ENCODE peak calls at places on chromosomes 5 and 9, in nine cellular contexts. Q is AG10803, U is Peyer's patch, F is mesothelial cell of epicardium, L is A549, Z is HL-60, X is cardiac fibroblast, O is fibroblast of pulmonary artery, T is coronary artery. Y is an unnamed sample.

GRCh38 chr5:161400583-161400982 is 145.9 kb downstream of the GABRB2 start:
- DNase-seq in Z (no peak), L (no peak), Q (no peak), O (no peak), F (no peak), X (no peak), T (no peak), U (no peak), Y (no peak)

GRCh38 chr5:56852228-56853000 is 37.1 kb downstream of the MAP3K1 start:
- DNase-seq in Z (no peak), Q (peak; percentile 20), L (no peak), O (peak; percentile 42), F (no peak), T (no peak), X (peak; percentile 61), U (no peak), Y (no peak)

GRCh38 chr9:2725929-2726328 is 8.6 kb downstream of the KCNV2 start:
- DNase-seq in Q (peak; percentile 67), X (no peak), Z (no peak), O (no peak), T (no peak), U (no peak), L (no peak), F (no peak), Y (no peak)

GRCh38 chr5:132484386-132484715 is 6.2 kb downstream of the IRF1 start:
- DNase-seq in T (peak; percentile 67), O (no peak), Z (no peak), L (no peak), F (no peak), U (peak; percentile 39), Q (no peak), X (no peak), Y (no peak)

GRCh38 chr9:133372144-133372543 is 3.7 kb downstream of the SURF4 start:
- DNase-seq in O (no peak), L (no peak), Z (no peak), U (no peak), Q (no peak), T (no peak), X (no peak), F (no peak), Y (no peak)

GRCh38 chr5:179836225-179837019 is 15.7 kb downstream of the SQSTM1 start:
- DNase-seq in U (no peak), F (no peak), L (no peak), Z (no peak), O (no peak), X (peak; percentile 36), T (no peak), Q (no peak), Y (no peak)

GRCh38 chr5:109455598-109456096 is 45.9 kb upstream of the PJA2 start:
- DNase-seq in O (peak; percentile 100), X (peak; percentile 99), Q (peak; percentile 96), L (peak; percentile 66), U (no peak), Z (no peak), T (no peak), F (no peak), Y (peak; percentile 57)

GRCh38 chr9:115237383-115238087 is 119.6 kb upstream of the TNC start:
- DNase-seq in O (peak; percentile 40), L (no peak), Z (no peak), U (peak; percentile 49), X (peak; percentile 9), Q (peak; percentile 84), F (no peak), T (no peak), Y (no peak)

GRCh38 chr5:73544429-73545402 is 20.7 kb downstream of the ANKRA2 start:
- DNase-seq in Q (no peak), Z (no peak), O (peak; percentile 56), L (peak; percentile 75), T (no peak), U (peak; percentile 83), F (no peak), X (peak; percentile 52), Y (no peak)

GRCh38 chr9:19408316-19408692 is 505 bp upstream of the ACER2 start:
- DNase-seq in F (no peak), X (no peak), T (no peak), U (no peak), L (peak; percentile 4), Q (no peak), O (no peak), Z (no peak), Y (no peak)

GRCh38 chr5:105817906-105818305 is 1852.8 kb downstream of the EFNA5 start:
- DNase-seq in U (no peak), X (peak; percentile 11), L (peak; percentile 4), Q (peak; percentile 5), T (no peak), F (no peak), O (no peak), Z (no peak), Y (no peak)

DNA sequence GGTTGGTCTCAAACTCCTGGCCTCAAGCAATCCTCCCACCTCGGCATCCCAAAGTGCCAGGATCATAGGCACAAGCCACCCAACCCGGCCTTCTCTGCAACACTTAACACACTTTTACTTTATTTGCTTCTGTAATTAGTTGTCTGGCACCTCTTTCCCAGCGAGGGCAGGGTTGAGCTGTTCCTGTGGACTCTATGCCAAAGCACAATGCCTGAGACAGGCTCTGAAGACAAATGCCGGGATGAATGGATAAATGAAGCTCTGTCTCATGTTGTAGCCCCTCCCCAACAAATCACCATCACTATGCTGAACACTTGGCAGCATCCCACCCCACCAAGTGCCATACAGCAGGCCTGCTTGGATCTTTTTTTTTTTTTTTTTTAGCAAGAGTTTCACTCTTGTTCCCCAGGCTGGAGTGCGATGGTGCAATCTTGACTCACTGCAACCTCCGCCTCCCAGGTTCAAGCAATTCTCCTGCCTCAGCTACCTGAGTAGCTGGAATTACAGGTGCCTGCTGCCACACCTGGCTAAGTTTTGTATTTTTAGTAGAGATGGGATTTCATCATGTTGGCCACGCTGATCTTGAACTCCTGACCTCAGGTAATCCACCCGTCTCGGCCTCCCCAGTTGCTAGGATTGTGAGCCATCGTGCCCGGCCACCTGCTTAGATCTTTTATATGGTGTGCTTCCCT is 21.3 kb downstream of the GPX3 start:
- DNase-seq in F (no peak), L (no peak), Q (no peak), T (no peak), U (no peak), O (no peak), Z (no peak), X (no peak), Y (no peak)
- TF ChIP-seq CTCF in F (no peak), L (no peak), Q (no peak), T (no peak), U (no peak), O (no peak), Z (no peak), X (no peak), Y (no peak)

GRCh38 chr9:127545196-127546124 is 66.6 kb upstream of the STXBP1 start:
- DNase-seq in T (no peak), Q (peak; percentile 77), Z (no peak), U (peak; percentile 61), F (no peak), L (peak; percentile 93), O (peak; percentile 65), X (no peak), Y (no peak)

GRCh38 chr9:127549218-127549617 is 62.9 kb upstream of the STXBP1 start:
- DNase-seq in Q (no peak), O (no peak), Z (no peak), L (no peak), X (no peak), T (no peak), U (no peak), F (no peak), Y (no peak)

GRCh38 chr9:127543973-127544533 is 68.0 kb upstream of the STXBP1 start:
- DNase-seq in X (no peak), U (no peak), T (no peak), Z (no peak), Q (no peak), L (no peak), O (no peak), F (no peak), Y (no peak)

GRCh38 chr9:127548352-127548878 is 63.7 kb upstream of the STXBP1 start:
- DNase-seq in Q (no peak), L (no peak), U (no peak), X (no peak), T (no peak), Z (no peak), O (no peak), F (no peak), Y (no peak)

DNA sequence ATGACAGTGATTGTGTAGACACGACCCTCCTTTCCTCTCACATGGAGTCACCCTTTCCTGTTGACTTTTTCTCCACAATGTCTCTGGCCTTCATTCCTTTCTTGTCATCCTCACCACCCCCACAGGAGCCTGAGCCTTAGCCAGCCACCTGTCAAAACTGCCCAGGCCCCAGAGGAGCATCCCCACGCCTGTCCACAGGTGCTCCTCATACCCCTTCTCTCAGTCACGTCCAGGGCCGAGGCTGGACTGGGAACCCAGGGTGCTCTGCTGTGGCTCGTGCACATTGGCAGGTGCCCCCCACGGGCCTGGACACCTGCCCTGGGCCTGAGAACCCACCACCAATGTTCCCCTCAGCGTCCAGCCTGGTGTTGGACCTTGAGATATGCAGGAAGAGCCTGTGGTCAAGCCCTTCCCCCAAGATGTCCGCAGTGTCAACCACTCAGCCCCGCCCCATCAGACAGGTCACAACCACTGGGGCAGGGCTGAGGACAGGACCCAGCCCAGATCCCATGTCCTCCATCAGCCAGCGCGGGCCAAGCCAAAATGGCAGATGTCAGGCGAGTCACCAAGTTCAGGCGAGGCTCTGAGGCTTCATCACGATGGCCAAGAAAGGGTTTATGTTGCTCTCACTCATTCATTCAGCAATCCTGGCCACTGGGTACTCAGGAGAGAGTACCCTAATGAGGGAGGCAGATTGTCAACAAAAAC is 65.8 kb upstream of the STXBP1 start:
- DNase-seq in Q (no peak), X (no peak), Z (no peak), U (no peak), T (no peak), L (peak; percentile 49), O (no peak), F (no peak), Y (no peak)
- TF ChIP-seq CTCF in Q (no peak), X (no peak), Z (no peak), U (no peak), T (no peak), L (no peak), O (no peak), F (no peak), Y (no peak)

DNA sequence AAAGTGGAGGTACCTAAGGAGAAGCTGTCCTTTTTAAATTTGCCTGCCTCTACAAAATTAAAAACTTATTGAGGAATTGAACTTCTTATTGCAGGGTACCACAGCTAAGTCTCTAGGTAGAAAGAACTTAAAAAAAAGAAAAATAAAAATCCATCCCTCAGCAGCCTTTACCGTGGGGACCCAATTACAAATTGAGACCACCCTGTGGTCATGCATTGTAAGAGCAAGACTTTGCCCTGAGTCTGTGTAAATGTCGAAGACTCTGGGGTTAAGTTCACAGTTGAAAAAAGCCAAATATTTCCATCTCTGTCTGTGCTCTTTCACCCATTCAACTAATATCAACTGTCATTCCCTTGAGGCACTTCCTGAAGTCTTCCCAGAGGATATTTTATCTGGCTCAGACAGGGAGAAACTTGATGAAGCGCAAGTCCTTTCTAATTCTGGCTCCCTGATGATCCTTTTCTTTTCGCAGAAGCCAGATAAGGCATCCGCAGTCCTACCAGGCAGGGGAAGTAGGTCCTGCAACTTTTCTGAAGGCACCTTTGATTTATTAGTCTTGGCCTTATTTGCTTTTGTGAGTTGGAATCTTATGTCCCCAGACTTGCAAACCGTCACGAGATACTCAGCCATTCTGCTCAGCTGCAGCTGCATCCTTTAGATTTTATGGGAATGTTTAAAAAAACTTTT is 323.8 kb upstream of the WWC1 start:
- DNase-seq in Z (no peak), F (no peak), U (no peak), T (no peak), Q (peak; percentile 51), L (no peak), X (no peak), O (no peak), Y (no peak)
- TF ChIP-seq CTCF in Z (no peak), F (peak; percentile 26), U (no peak), T (no peak), Q (peak; percentile 17), L (no peak), X (no peak), O (peak; percentile 27), Y (no peak)

GRCh38 chr9:134550584-134550983 is 91.0 kb upstream of the COL5A1 start:
- DNase-seq in X (no peak), Z (no peak), Q (no peak), L (peak; percentile 32), F (no peak), U (no peak), T (no peak), O (no peak), Y (no peak)
- TF ChIP-seq CTCF in X (no peak), Z (no peak), Q (no peak), L (no peak), F (no peak), U (no peak), T (no peak), O (no peak), Y (no peak)

Y was measured in GM06990.